ENCODE peak calls at places on chromosomes 2 and 18, in nine cellular contexts. E is cardiac fibroblast, H is fibroblast of mammary gland, C is hepatocyte, D is type B pancreatic cell, Z is Calu3, U is HFF-Myc, V is endodermal cell, Q is psoas muscle. M is an unnamed sample.

GRCh38 chr18:26436176-26437031 is 111.9 kb downstream of the KCTD1 start:
- DNase-seq in E (peak; percentile 73), H (peak; percentile 90), C (peak; percentile 35), D (no peak), Z (peak; percentile 50), U (peak; percentile 48), V (no peak), Q (no peak), M (no peak)

GRCh38 chr2:77566131-77566530 is 44.0 kb upstream of the LRRTM4 start:
- DNase-seq in E (no peak), H (no peak), C (no peak), D (no peak), Z (no peak), U (no peak), V (no peak), Q (no peak), M (no peak)

GRCh38 chr18:80068571-80069272 is 34.5 kb downstream of the RBFA start:
- DNase-seq in E (no peak), H (no peak), C (no peak), D (no peak), Z (no peak), U (no peak), V (no peak), Q (no peak), M (no peak)

GRCh38 chr2:113275556-113276215 is 3.0 kb downstream of the PAX8 start:
- DNase-seq in E (no peak), H (no peak), C (no peak), D (no peak), Z (no peak), U (no peak), V (peak; percentile 64), Q (no peak), M (no peak)

GRCh38 chr2:9693138-9693520 is 62.3 kb upstream of the YWHAQ start:
- DNase-seq in E (peak; percentile 72), H (peak; percentile 85), C (no peak), D (no peak), Z (no peak), U (no peak), V (no peak), Q (peak; percentile 83), M (no peak)

GRCh38 chr2:212032536-212033219 is 505.9 kb downstream of the ERBB4 start:
- DNase-seq in E (peak; percentile 69), H (peak; percentile 68), C (no peak), D (no peak), Z (no peak), U (no peak), V (no peak), Q (no peak), M (no peak)

GRCh38 chr2:26000561-26001211 is 18.4 kb upstream of the KIF3C start:
- DNase-seq in E (no peak), H (no peak), C (peak; percentile 35), D (no peak), Z (peak; percentile 69), U (no peak), V (no peak), Q (peak; percentile 67), M (no peak)

GRCh38 chr2:27735263-27735904 is 36.1 kb upstream of the MRPL33 start:
- DNase-seq in E (peak; percentile 93), H (peak; percentile 74), C (peak; percentile 87), D (no peak), Z (peak; percentile 81), U (no peak), V (peak; percentile 91), Q (peak; percentile 86), M (no peak)

GRCh38 chr2:61670591-61671503 is 132.7 kb upstream of the XPO1 start:
- DNase-seq in E (peak; percentile 56), H (peak; percentile 72), C (peak; percentile 45), D (no peak), Z (no peak), U (no peak), V (no peak), Q (peak; percentile 41), M (peak; percentile 28)

GRCh38 chr2:142786922-142787702 is 90.4 kb upstream of the KYNU start:
- DNase-seq in E (no peak), H (no peak), C (no peak), D (no peak), Z (no peak), U (no peak), V (no peak), Q (no peak), M (no peak)

GRCh38 chr2:138455691-138456090 is 45.9 kb upstream of the SPOPL start:
- DNase-seq in E (no peak), H (no peak), C (no peak), D (no peak), Z (peak; percentile 13), U (no peak), V (no peak), Q (no peak), M (no peak)

GRCh38 chr2:216082805-216083204 is 1.1 kb downstream of the TMEM169 start:
- DNase-seq in E (no peak), H (no peak), C (no peak), D (no peak), Z (peak; percentile 61), U (no peak), V (peak; percentile 64), Q (no peak), M (no peak)

GRCh38 chr2:118936286-118936685 is 5.7 kb upstream of the MARCO start:
- DNase-seq in E (no peak), H (no peak), C (no peak), D (no peak), Z (no peak), U (no peak), V (no peak), Q (no peak), M (no peak)

GRCh38 chr18:80158365-80158764 is 49.3 kb downstream of the ADNP2 start:
- DNase-seq in E (no peak), H (no peak), C (no peak), D (no peak), Z (no peak), U (no peak), V (peak; percentile 17), Q (no peak), M (no peak)

GRCh38 chr18:47063070-47063469 is 27.6 kb upstream of the ELOA2 start:
- DNase-seq in E (no peak), H (no peak), C (no peak), D (no peak), Z (no peak), U (no peak), V (no peak), Q (no peak), M (no peak)

GRCh38 chr2:235763816-235764215 is 270.0 kb downstream of the AGAP1 start:
- DNase-seq in E (no peak), H (no peak), C (no peak), D (no peak), Z (no peak), U (no peak), V (no peak), Q (no peak), M (no peak)

GRCh38 chr18:8744656-8745055 is 39.3 kb downstream of the MTCL1 start:
- DNase-seq in E (no peak), H (no peak), C (no peak), D (no peak), Z (no peak), U (no peak), V (no peak), Q (no peak), M (no peak)

GRCh38 chr2:10448646-10449480 is 736 bp upstream of the ODC1 start:
- DNase-seq in E (peak; percentile 22), H (peak; percentile 79), C (no peak), D (peak; percentile 94), Z (peak; percentile 95), U (peak; percentile 65), V (peak; percentile 95), Q (peak; percentile 90), M (peak; percentile 63)

GRCh38 chr18:29169599-29169998 is 992.7 kb upstream of the CDH2 start:
- DNase-seq in E (no peak), H (no peak), C (no peak), D (no peak), Z (no peak), U (no peak), V (no peak), Q (no peak), M (no peak)

GRCh38 chr2:219250044-219250781 is 2.8 kb upstream of the TUBA4B start:
- DNase-seq in E (no peak), H (no peak), C (no peak), D (no peak), Z (no peak), U (no peak), V (no peak), Q (no peak), M (no peak)

GRCh38 chr2:231531408-231532188 is 1.4 kb upstream of the NMUR1 start:
- DNase-seq in E (no peak), H (peak; percentile 29), C (no peak), D (no peak), Z (no peak), U (no peak), V (no peak), Q (no peak), M (no peak)

GRCh38 chr2:71452565-71452964 is 796 bp upstream of the DYSF start:
- DNase-seq in E (peak; percentile 48), H (peak; percentile 57), C (peak; percentile 41), D (no peak), Z (peak; percentile 43), U (no peak), V (peak; percentile 79), Q (peak; percentile 75), M (no peak)

GRCh38 chr2:223989206-223989859 is 32.1 kb downstream of the MRPL44 start:
- DNase-seq in E (no peak), H (no peak), C (no peak), D (no peak), Z (peak; percentile 62), U (no peak), V (no peak), Q (no peak), M (no peak)
- TF ChIP-seq CTCF in E (no peak), H (no peak), C (no peak), D (no peak), Z (no peak), U (no peak), V (peak; percentile 57), Q (no peak), M (no peak)

GRCh38 chr2:217837001-217837491 is 165.7 kb downstream of the TNS1 start:
- DNase-seq in E (peak; percentile 92), H (peak; percentile 84), C (peak; percentile 51), D (no peak), Z (no peak), U (no peak), V (peak; percentile 86), Q (peak; percentile 85), M (no peak)
- TF ChIP-seq CTCF in E (peak; percentile 18), H (peak; percentile 19), C (peak; percentile 22), D (peak; percentile 26), Z (no peak), U (peak; percentile 25), V (peak; percentile 38), Q (peak; percentile 9), M (no peak)

GRCh38 chr2:143996974-143997373 is 522.9 kb downstream of the ZEB2 start:
- DNase-seq in E (no peak), H (no peak), C (no peak), D (no peak), Z (no peak), U (no peak), V (no peak), Q (no peak), M (no peak)

GRCh38 chr2:143994936-143995335 is 525.0 kb downstream of the ZEB2 start:
- DNase-seq in E (no peak), H (no peak), C (no peak), D (no peak), Z (no peak), U (no peak), V (no peak), Q (no peak), M (no peak)
- TF ChIP-seq CTCF in E (no peak), H (no peak), C (no peak), D (no peak), Z (no peak), U (no peak), V (no peak), Q (no peak), M (no peak)

GRCh38 chr2:121530563-121531334 is at the start of gene RNU4ATAC:
- DNase-seq in E (peak; percentile 99), H (peak; percentile 99), C (peak; percentile 93), D (peak; percentile 83), Z (peak; percentile 74), U (peak; percentile 99), V (peak; percentile 93), Q (peak; percentile 84), M (peak; percentile 84)
- TF ChIP-seq CTCF in E (peak; percentile 52), H (peak; percentile 70), C (peak; percentile 64), D (peak; percentile 82), Z (peak; percentile 53), U (peak; percentile 26), V (peak; percentile 84), Q (peak; percentile 64), M (peak; percentile 51)

M was measured in GM13977.